ENCODE peak calls at places on chromosomes 6 and 20, in four cellular contexts. P is activated naive CD8-positive, alpha-beta T cell treated with anti-CD3 and anti-CD28 coated beads, Interleukin-2, amount 50 U/mL, for 24 hours; G is C1 segment of cervical spinal cord; M is amygdala. C is an unnamed sample.

GRCh38 chr20:19903168-19903676 is 113.9 kb upstream of the NAA20 start:
- DNase-seq in P (no peak), M (no peak), G (peak; percentile 22), C (no peak)

GRCh38 chr6:56387621-56388413 is 140.4 kb upstream of the COL21A1 start:
- DNase-seq in M (no peak), P (no peak), G (no peak), C (no peak)

GRCh38 chr20:41078329-41078728 is 49.7 kb downstream of the TOP1 start:
- DNase-seq in G (no peak), M (no peak), P (no peak), C (no peak)

GRCh38 chr20:34337982-34338756 is 24.9 kb upstream of the ITCH start:
- DNase-seq in P (no peak), M (no peak), G (no peak), C (no peak)

GRCh38 chr20:16394784-16395183 is 178.5 kb downstream of the KIF16B start:
- DNase-seq in G (no peak), P (no peak), M (no peak), C (no peak)

GRCh38 chr6:26223213-26223612 is 136.0 kb downstream of the HFE start:
- DNase-seq in G (no peak), P (no peak), M (no peak), C (no peak)

GRCh38 chr6:71489736-71490135 is 201.1 kb downstream of the OGFRL1 start:
- DNase-seq in G (no peak), P (no peak), M (no peak), C (no peak)

GRCh38 chr20:24332956-24333355 is 136.5 kb upstream of the SYNDIG1 start:
- DNase-seq in G (no peak), M (no peak), P (no peak), C (no peak)

GRCh38 chr6:26033132-26033941 is 53.9 kb upstream of the HFE start:
- DNase-seq in M (peak; percentile 71), G (peak; percentile 63), P (peak; percentile 69), C (no peak)

GRCh38 chr6:41958022-41958856 is 16.6 kb upstream of the CCND3 start:
- DNase-seq in G (no peak), P (no peak), M (no peak), C (no peak)

GRCh38 chr6:62999796-63000195 is 211.5 kb upstream of the FKBP1C start:
- DNase-seq in P (no peak), G (no peak), M (no peak), C (no peak)

GRCh38 chr6:186221-186965 is 105.9 kb upstream of the DUSP22 start:
- DNase-seq in G (no peak), M (no peak), P (no peak), C (no peak)

GRCh38 chr6:20403766-20404640 is 2.3 kb downstream of the E2F3 start:
- DNase-seq in M (peak; percentile 45), P (peak; percentile 79), G (peak; percentile 39), C (peak; percentile 46)

GRCh38 chr20:11769825-11770224 is 147.9 kb upstream of the BTBD3 start:
- DNase-seq in G (no peak), M (no peak), P (no peak), C (no peak)

GRCh38 chr20:50189681-50190250 is 864 bp upstream of the CEBPB start:
- DNase-seq in M (no peak), G (no peak), P (peak; percentile 46), C (no peak)

GRCh38 chr6:34234667-34235604 is 1.7 kb upstream of the HMGA1 start:
- DNase-seq in P (peak; percentile 52), G (no peak), M (no peak), C (no peak)

GRCh38 chr6:110075406-110075805 is 97.3 kb downstream of the GPR6 start:
- DNase-seq in P (no peak), G (no peak), M (no peak), C (no peak)

GRCh38 chr6:72525821-72526550 is 95.9 kb upstream of the KCNQ5 start:
- DNase-seq in M (no peak), P (no peak), G (no peak), C (no peak)

GRCh38 chr6:144778056-144778455 is 492.9 kb downstream of the UTRN start:
- DNase-seq in P (no peak), M (no peak), G (no peak), C (no peak)

GRCh38 chr20:40960521-40960956 is 68.1 kb upstream of the TOP1 start:
- DNase-seq in M (no peak), G (no peak), P (no peak), C (no peak)

GRCh38 chr6:100262086-100262485 is 202.6 kb downstream of the SIM1 start:
- DNase-seq in M (no peak), G (no peak), P (no peak), C (no peak)

GRCh38 chr20:45114465-45115385 is at the start of gene WFDC5:
- DNase-seq in G (no peak), M (no peak), P (peak; percentile 25), C (no peak)

GRCh38 chr20:58478141-58478805 is 36.9 kb downstream of the APCDD1L start:
- DNase-seq in P (no peak), M (no peak), G (no peak), C (no peak)

GRCh38 chr6:80020381-80021120 is 16.1 kb downstream of the TTK start:
- DNase-seq in G (no peak), M (no peak), P (no peak), C (no peak)

GRCh38 chr6:8194499-8194898 is 92.2 kb upstream of the EEF1E1 start:
- DNase-seq in M (no peak), G (no peak), P (no peak), C (no peak)

GRCh38 chr6:117558818-117559217 is 43.5 kb downstream of the GOPC start:
- DNase-seq in P (no peak), G (no peak), M (no peak), C (no peak)

GRCh38 chr6:50116390-50116789 is 66.7 kb upstream of the DEFB112 start:
- DNase-seq in G (no peak), P (no peak), M (no peak), C (no peak)

GRCh38 chr6:115363379-115363778 is 697.3 kb downstream of the FRK start:
- DNase-seq in G (no peak), M (no peak), P (no peak), C (no peak)

GRCh38 chr6:32194825-32195651 is 2.6 kb upstream of the GPSM3 start:
- DNase-seq in P (peak; percentile 41), M (peak; percentile 73), G (no peak), C (no peak)

GRCh38 chr20:5888051-5888450 is 62.3 kb downstream of the TRMT6 start:
- DNase-seq in M (no peak), G (no peak), P (no peak), C (no peak)

GRCh38 chr6:158008894-158009891 is 27.5 kb downstream of the SYNJ2 start:
- DNase-seq in M (peak; percentile 84), G (peak; percentile 75), P (peak; percentile 28), C (peak; percentile 90)

GRCh38 chr6:17045581-17046322 is 56.1 kb upstream of the STMND1 start:
- DNase-seq in G (no peak), M (no peak), P (no peak), C (no peak)

GRCh38 chr6:37283268-37283667 is 25.3 kb upstream of the TMEM217 start:
- DNase-seq in G (no peak), M (peak; percentile 44), P (no peak), C (no peak)

GRCh38 chr20:53292347-53292746 is 301.3 kb downstream of the ZNF217 start:
- DNase-seq in G (no peak), M (no peak), P (no peak), C (no peak)

GRCh38 chr6:167685654-167686053 is 141.1 kb upstream of the AFDN start:
- DNase-seq in G (no peak), P (no peak), M (no peak), C (no peak)

GRCh38 chr6:13926378-13926777 is 1.6 kb downstream of the RNF182 start:
- DNase-seq in M (no peak), G (no peak), P (no peak), C (no peak)

GRCh38 chr20:30168025-30168799 is 1089.3 kb upstream of the DEFB115 start:
- DNase-seq in G (peak; percentile 0), M (no peak), P (peak; percentile 4), C (no peak)

GRCh38 chr6:99520855-99521556 is 5.8 kb upstream of the USP45 start:
- DNase-seq in P (peak; percentile 81), G (peak; percentile 80), M (peak; percentile 82), C (peak; percentile 84)

GRCh38 chr6:28980797-28981390 is 24.2 kb downstream of the ZNF311 start:
- DNase-seq in P (peak; percentile 61), M (peak; percentile 27), G (peak; percentile 5), C (no peak)